ENCODE peak calls at places on chromosome 22, in six cellular contexts. Z is posterior cingulate gyrus; A is adrenal gland; X is activated CD4-positive, alpha-beta T cell treated with anti-CD3 and anti-CD28 coated beads, Interleukin-2, amount 50 U/mL, for 4 hours; R is left lung; I is GM03348. H is an unnamed sample.

GRCh38 chr22:47301820-47302475 is 539.5 kb downstream of the TBC1D22A start:
- DNase-seq in Z (no peak), R (no peak), X (no peak), A (peak), I (no peak), H (no peak)

GRCh38 chr22:32775957-32776356 is 25.5 kb upstream of the TIMP3 start:
- DNase-seq in A (peak), X (no peak), Z (no peak), R (no peak), I (no peak), H (no peak)

GRCh38 chr22:29539105-29539504 is 14.5 kb downstream of the THOC5 start:
- DNase-seq in X (no peak), I (no peak), R (no peak), Z (no peak), A (no peak), H (peak)

GRCh38 chr22:50293441-50294318 is 13.8 kb downstream of the PLXNB2 start:
- DNase-seq in A (peak), I (peak), X (no peak), R (peak), Z (peak), H (peak)

GRCh38 chr22:24128631-24129601 is 52.4 kb upstream of the SUSD2 start:
- DNase-seq in I (no peak), R (no peak), Z (no peak), X (no peak), A (peak), H (no peak)

GRCh38 chr22:35186492-35186891 is 70.8 kb upstream of the HMGXB4 start:
- DNase-seq in R (no peak), X (no peak), Z (no peak), I (no peak), A (no peak), H (no peak)

GRCh38 chr22:41780714-41781507 is 19.6 kb upstream of the CCDC134 start:
- DNase-seq in X (peak), I (peak), Z (peak), A (peak), R (peak), H (peak)

GRCh38 chr22:30634477-30635233 is 926 bp upstream of the SLC35E4 start:
- DNase-seq in R (peak), Z (peak), I (peak), A (peak), X (peak), H (peak)

GRCh38 chr22:21951931-21952465 is 650 bp downstream of the PPM1F start:
- DNase-seq in I (peak), A (peak), R (peak), Z (peak), X (peak), H (peak)

GRCh38 chr22:19494001-19494560 is 14.4 kb downstream of the CDC45 start:
- DNase-seq in X (no peak), R (no peak), A (no peak), I (no peak), Z (no peak), H (no peak)

GRCh38 chr22:20663137-20663828 is 110.6 kb upstream of the SERPIND1 start:
- DNase-seq in I (no peak), R (no peak), X (no peak), A (no peak), Z (no peak), H (peak)

GRCh38 chr22:38041760-38042584 is 15.2 kb upstream of the PICK1 start:
- DNase-seq in X (no peak), I (no peak), A (no peak), Z (no peak), R (no peak), H (no peak)

GRCh38 chr22:20803696-20804324 is 29.9 kb downstream of the SERPIND1 start:
- DNase-seq in Z (peak), A (no peak), R (no peak), X (peak), I (peak), H (peak)

GRCh38 chr22:45204751-45205623 is 35.7 kb downstream of the KIAA0930 start:
- DNase-seq in Z (no peak), I (no peak), R (no peak), X (no peak), A (no peak), H (no peak)

GRCh38 chr22:43476751-43477150 is 64.9 kb downstream of the MPPED1 start:
- DNase-seq in R (no peak), A (no peak), Z (no peak), X (no peak), I (no peak), H (no peak)

GRCh38 chr22:31046591-31047226 is 34.4 kb upstream of the SMTN start:
- DNase-seq in A (peak), X (no peak), I (no peak), Z (no peak), R (peak), H (peak)

GRCh38 chr22:40651563-40652501 is 15.3 kb upstream of the MRTFA start:
- DNase-seq in A (peak), X (peak), Z (peak), I (peak), R (peak), H (peak)

GRCh38 chr22:42214625-42215415 is 55.6 kb downstream of the TCF20 start:
- DNase-seq in X (no peak), I (no peak), R (no peak), A (peak), Z (peak), H (no peak)

GRCh38 chr22:43233529-43233928 is 46.6 kb upstream of the TTLL12 start:
- DNase-seq in X (no peak), R (no peak), I (no peak), Z (no peak), A (no peak), H (no peak)

GRCh38 chr22:22030493-22031182 is 48.1 kb upstream of the TOP3B start:
- DNase-seq in X (no peak), I (no peak), Z (no peak), R (no peak), A (peak), H (peak)

GRCh38 chr22:23675502-23676415 is 15.1 kb upstream of the RGL4 start:
- DNase-seq in X (no peak), A (peak), Z (peak), R (peak), I (no peak), H (no peak)

H was measured in mesenchymal stem cell.